ENCODE peak calls at places on chromosomes 5 and 9, in nine cellular contexts. E is cardiac fibroblast, Z is fibroblast of villous mesenchyme, U is HCT116, P is HFF-Myc, N is AG10803, J is PC-3, R is AG09309, T is fibroblast of lung. B is an unnamed sample.

GRCh38 chr9:14554866-14555265 is 138.4 kb downstream of the ZDHHC21 start:
- DNase-seq in E (peak), Z (peak), U (no peak), P (no peak), N (peak), J (no peak), R (no peak), T (no peak), B (peak)

GRCh38 chr5:134240421-134240962 is 14.6 kb upstream of the PPP2CA start:
- DNase-seq in E (peak), Z (peak), U (no peak), P (no peak), N (peak), J (peak), R (no peak), T (peak), B (peak)

GRCh38 chr9:129109952-129110739 is 447 bp downstream of the CRAT start:
- DNase-seq in E (peak), Z (peak), U (no peak), P (no peak), N (peak), J (no peak), R (no peak), T (peak), B (peak)

GRCh38 chr9:111851536-111851935 is 45.1 kb upstream of the UGCG start:
- DNase-seq in E (peak), Z (no peak), U (peak), P (no peak), N (no peak), J (peak), R (no peak), T (no peak), B (no peak)

GRCh38 chr5:74471875-74472274 is 168.7 kb downstream of the ENC1 start:
- DNase-seq in E (peak), Z (no peak), U (no peak), P (no peak), N (no peak), J (no peak), R (no peak), T (no peak), B (no peak)

GRCh38 chr9:120918931-120919638 is 7.5 kb downstream of the TRAF1 start:
- DNase-seq in E (no peak), Z (peak), U (no peak), P (no peak), N (no peak), J (no peak), R (no peak), T (no peak), B (no peak)

GRCh38 chr5:57012511-57012910 is 60.6 kb upstream of the MIER3 start:
- DNase-seq in E (no peak), Z (no peak), U (no peak), P (no peak), N (no peak), J (no peak), R (no peak), T (no peak), B (no peak)

GRCh38 chr9:34518896-34519295 is 3.9 kb downstream of the ENHO start:
- DNase-seq in E (no peak), Z (no peak), U (no peak), P (no peak), N (no peak), J (no peak), R (no peak), T (no peak), B (no peak)

GRCh38 chr5:139710370-139711066 is 62.4 kb downstream of the CXXC5 start:
- DNase-seq in E (peak), Z (peak), U (no peak), P (no peak), N (peak), J (no peak), R (no peak), T (peak), B (peak)

GRCh38 chr9:129071526-129072131 is 9.3 kb upstream of the DOLPP1 start:
- DNase-seq in E (no peak), Z (no peak), U (no peak), P (no peak), N (no peak), J (no peak), R (no peak), T (no peak), B (no peak)

GRCh38 chr5:160188151-160188967 is 40.9 kb upstream of the FABP6 start:
- DNase-seq in E (peak), Z (peak), U (no peak), P (peak), N (peak), J (peak), R (peak), T (peak), B (peak)

GRCh38 chr5:53607896-53608295 is 47.5 kb downstream of the NDUFS4 start:
- DNase-seq in E (peak), Z (peak), U (no peak), P (no peak), N (peak), J (no peak), R (peak), T (peak), B (peak)

GRCh38 chr5:33322632-33323031 is 118.1 kb upstream of the TARS1 start:
- DNase-seq in E (peak), Z (no peak), U (no peak), P (no peak), N (peak), J (no peak), R (no peak), T (no peak), B (no peak)

GRCh38 chr5:387491-388265 is 55.3 kb upstream of the EXOC3 start:
- DNase-seq in E (no peak), Z (no peak), U (no peak), P (no peak), N (no peak), J (no peak), R (no peak), T (no peak), B (no peak)

GRCh38 chr5:72543811-72544210 is 36.6 kb upstream of the ZNF366 start:
- DNase-seq in E (peak), Z (no peak), U (no peak), P (no peak), N (no peak), J (no peak), R (no peak), T (no peak), B (peak)

GRCh38 chr9:86766912-86767311 is 180.4 kb downstream of the GAS1 start:
- DNase-seq in E (peak), Z (peak), U (peak), P (no peak), N (peak), J (peak), R (peak), T (peak), B (peak)

GRCh38 chr9:36091028-36091953 is 45.2 kb upstream of the GLIPR2 start:
- DNase-seq in E (peak), Z (peak), U (no peak), P (no peak), N (peak), J (peak), R (no peak), T (peak), B (peak)

GRCh38 chr9:74645007-74645639 is 148.0 kb downstream of the RORB start:
- DNase-seq in E (peak), Z (peak), U (peak), P (peak), N (peak), J (peak), R (no peak), T (no peak), B (peak)

GRCh38 chr5:68953885-68954617 is 139.8 kb upstream of the SLC30A5 start:
- DNase-seq in E (peak), Z (no peak), U (no peak), P (peak), N (peak), J (no peak), R (peak), T (peak), B (peak)

GRCh38 chr9:127783111-127783621 is 2.7 kb upstream of the CDK9 start:
- DNase-seq in E (no peak), Z (no peak), U (no peak), P (no peak), N (no peak), J (no peak), R (no peak), T (no peak), B (no peak)

GRCh38 chr9:97907051-97907450 is 15.2 kb downstream of the TRMO start:
- DNase-seq in E (no peak), Z (no peak), U (no peak), P (no peak), N (no peak), J (no peak), R (no peak), T (no peak), B (no peak)

GRCh38 chr5:175747539-175748060 is 89.7 kb downstream of the HRH2 start:
- DNase-seq in E (no peak), Z (no peak), U (no peak), P (no peak), N (no peak), J (no peak), R (no peak), T (no peak), B (no peak)

GRCh38 chr5:137630216-137630971 is 105.5 kb downstream of the KLHL3 start:
- DNase-seq in E (no peak), Z (no peak), U (no peak), P (no peak), N (no peak), J (no peak), R (no peak), T (no peak), B (no peak)

GRCh38 chr9:110284211-110284849 is 28.0 kb upstream of the TXN start:
- DNase-seq in E (no peak), Z (no peak), U (no peak), P (no peak), N (no peak), J (no peak), R (no peak), T (no peak), B (no peak)

GRCh38 chr5:72467987-72468386 is 39.2 kb downstream of the ZNF366 start:
- DNase-seq in E (peak), Z (peak), U (no peak), P (no peak), N (peak), J (peak), R (peak), T (peak), B (peak)

GRCh38 chr9:79581794-79582193 is 10.0 kb downstream of the TLE4 start:
- DNase-seq in E (peak), Z (peak), U (no peak), P (peak), N (peak), J (peak), R (peak), T (peak), B (peak)

GRCh38 chr5:35771321-35771720 is 85.4 kb upstream of the IL7R start:
- DNase-seq in E (peak), Z (peak), U (no peak), P (peak), N (peak), J (peak), R (peak), T (peak), B (peak)

GRCh38 chr9:91047993-91048607 is 246.5 kb downstream of the SYK start:
- DNase-seq in E (peak), Z (peak), U (no peak), P (no peak), N (peak), J (peak), R (peak), T (peak), B (peak)

GRCh38 chr5:139481122-139481533 is 1.4 kb downstream of the STING1 start:
- DNase-seq in E (peak), Z (no peak), U (no peak), P (no peak), N (no peak), J (no peak), R (no peak), T (peak), B (peak)

GRCh38 chr9:121956808-121957207 is 136.3 kb downstream of the TTLL11 start:
- DNase-seq in E (no peak), Z (no peak), U (no peak), P (no peak), N (no peak), J (peak), R (no peak), T (no peak), B (no peak)

GRCh38 chr5:67693956-67694564 is 497.5 kb upstream of the CD180 start:
- DNase-seq in E (peak), Z (peak), U (no peak), P (peak), N (peak), J (no peak), R (no peak), T (peak), B (peak)

GRCh38 chr5:103272377-103272776 is 13.8 kb downstream of the MACIR start:
- DNase-seq in E (peak), Z (no peak), U (no peak), P (no peak), N (peak), J (no peak), R (no peak), T (no peak), B (peak)
- H3K4me3 ChIP-seq in E (no peak), Z (no peak), U (no peak), P (no peak), N (no peak), J (no peak), R (no peak), T (no peak), B (no peak)

GRCh38 chr5:115549154-115549553 is 4.6 kb upstream of the FEM1C start:
- DNase-seq in E (peak), Z (no peak), U (peak), P (no peak), N (no peak), J (peak), R (no peak), T (peak), B (peak)
- TF ChIP-seq CTCF in E (peak), Z (peak), U (peak), P (peak), N (no peak), J (peak), R (peak), T (no peak), B (peak)

GRCh38 chr5:149961186-149961685 is 678 bp downstream of the SLC26A2 start:
- DNase-seq in E (peak), Z (no peak), U (no peak), P (no peak), N (no peak), J (peak), R (no peak), T (no peak), B (no peak)

GRCh38 chr5:149957855-149958254 is 2.7 kb upstream of the SLC26A2 start:
- DNase-seq in E (no peak), Z (no peak), U (no peak), P (peak), N (no peak), J (peak), R (no peak), T (no peak), B (no peak)

GRCh38 chr5:149962040-149962439 is 1.5 kb downstream of the SLC26A2 start:
- DNase-seq in E (peak), Z (peak), U (no peak), P (peak), N (peak), J (peak), R (peak), T (peak), B (peak)

GRCh38 chr5:149960272-149961185 is at the start of gene SLC26A2:
- DNase-seq in E (peak), Z (peak), U (peak), P (peak), N (peak), J (peak), R (peak), T (peak), B (peak)

GRCh38 chr5:149959406-149960236 is 937 bp upstream of the SLC26A2 start:
- DNase-seq in E (peak), Z (peak), U (peak), P (peak), N (peak), J (peak), R (peak), T (peak), B (peak)
- H3K4me3 ChIP-seq in E (peak), Z (peak), U (peak), P (peak), N (peak), J (peak), R (peak), T (peak), B (peak)

DNA sequence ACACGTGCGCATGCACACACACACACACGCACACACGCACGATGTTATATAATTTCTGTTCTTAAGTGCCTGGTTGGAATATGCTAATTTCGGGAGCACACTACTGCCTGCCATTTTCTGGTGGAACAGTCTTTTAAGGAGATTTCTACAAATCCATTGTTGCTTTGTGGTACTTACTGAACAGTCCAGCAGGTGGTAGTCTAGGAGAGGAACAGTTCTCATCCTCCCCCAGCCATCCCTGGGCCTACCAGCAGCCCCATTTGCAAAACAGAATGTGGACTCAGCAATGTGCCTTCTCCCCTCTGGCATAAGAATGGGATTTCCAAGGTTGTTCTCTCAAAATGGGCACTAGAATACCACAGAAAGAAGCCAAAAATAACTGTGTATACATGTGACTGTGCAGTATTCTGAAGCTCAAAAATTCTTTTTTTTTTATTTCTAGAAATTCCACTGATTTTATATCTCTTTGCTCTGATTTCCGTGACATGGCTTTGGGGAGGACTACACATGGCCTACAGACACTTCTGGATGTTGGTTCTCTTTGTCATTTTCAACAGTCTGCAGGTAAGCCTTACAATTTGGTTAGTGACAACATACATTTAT is 281.2 kb downstream of the ARRDC3 start:
- DNase-seq in E (peak), Z (peak), U (peak), P (peak), N (peak), J (peak), R (peak), T (peak), B (peak)
- TF ChIP-seq CTCF in E (peak), Z (peak), U (peak), P (peak), N (peak), J (peak), R (peak), T (peak), B (peak)

B was measured in fibroblast of pulmonary artery.